ENCODE peak calls at places on chromosomes 12 and 14, in six cellular contexts. M, J, C, H, K and X are unnamed samples.
A peak's percentile ranks its signal among the peaks of the same experiment; 100 is the strongest.

GRCh38 chr12:53053223-53054111 is 3.6 kb downstream of the TNS2 start:
- DNase-seq in J (no peak), M (peak; percentile 94), C (peak; percentile 45), K (peak; percentile 77), H (no peak), X (no peak)

GRCh38 chr14:90722590-90722989 is 93.6 kb downstream of the TTC7B start:
- DNase-seq in M (no peak), C (no peak), K (no peak), J (no peak), H (no peak), X (no peak)

GRCh38 chr14:50602035-50602434 is 42.1 kb downstream of the ATL1 start:
- DNase-seq in M (no peak), J (no peak), H (no peak), C (no peak), K (no peak), X (no peak)

GRCh38 chr14:74290415-74290814 is 12.3 kb downstream of the ABCD4 start:
- DNase-seq in K (no peak), M (peak; percentile 64), C (peak; percentile 52), J (peak; percentile 22), H (no peak), X (no peak)

GRCh38 chr12:49720214-49720613 is 13.0 kb upstream of the FMNL3 start:
- DNase-seq in K (peak; percentile 52), M (no peak), H (no peak), J (no peak), C (no peak), X (no peak)

GRCh38 chr14:61355892-61356325 is 34.5 kb downstream of the PRKCH start:
- DNase-seq in C (no peak), H (no peak), J (peak; percentile 34), K (peak; percentile 1), M (peak; percentile 81), X (no peak)

GRCh38 chr12:27462151-27462694 is 15.7 kb downstream of the SMCO2 start:
- DNase-seq in C (no peak), M (no peak), K (no peak), H (no peak), J (no peak), X (no peak)

GRCh38 chr12:77120156-77120555 is 54.8 kb upstream of the E2F7 start:
- DNase-seq in J (no peak), K (no peak), M (no peak), C (no peak), H (no peak), X (peak; percentile 69)

GRCh38 chr14:20690848-20691640 is 2.5 kb downstream of the ANG start:
- DNase-seq in M (peak; percentile 80), C (peak; percentile 41), J (peak; percentile 71), H (peak; percentile 44), K (peak; percentile 84), X (peak; percentile 60)

GRCh38 chr12:116204169-116204568 is 73.3 kb downstream of the MED13L start:
- DNase-seq in K (no peak), M (no peak), J (no peak), H (no peak), C (no peak), X (no peak)

DNA sequence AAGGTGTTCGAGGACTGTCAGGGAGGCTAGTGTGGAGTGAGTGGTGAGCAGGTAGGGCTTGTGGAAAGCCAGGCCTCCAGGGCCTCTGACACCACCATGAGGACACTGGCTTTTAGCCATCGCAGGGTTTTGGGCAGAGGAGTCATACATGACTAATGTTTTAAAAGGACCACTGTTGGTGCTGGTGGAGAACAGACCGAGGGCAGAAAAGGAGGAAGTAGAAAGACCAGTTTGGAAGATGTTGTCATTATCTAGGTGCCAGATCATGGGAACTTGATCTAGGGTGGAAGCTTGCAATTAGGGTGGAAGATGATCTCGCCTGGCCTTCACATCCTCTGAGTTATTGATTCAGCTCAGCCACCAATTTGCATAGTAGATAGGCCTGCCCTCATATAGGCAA is 144.2 kb downstream of the C12orf75 start:
- DNase-seq in H (no peak), M (no peak), J (no peak), K (no peak), C (no peak), X (no peak)
- TF ChIP-seq REST in H (no peak), M (no peak), J (no peak), K (no peak), C (no peak), X (no peak)

GRCh38 chr12:110531741-110532333 is 29.7 kb downstream of the RAD9B start:
- DNase-seq in J (no peak), C (no peak), M (no peak), H (peak; percentile 96), K (no peak), X (no peak)

GRCh38 chr12:110533607-110534006 is 31.5 kb downstream of the RAD9B start:
- DNase-seq in K (peak; percentile 59), J (no peak), H (no peak), C (no peak), M (peak; percentile 17), X (no peak)

GRCh38 chr12:110532644-110533043 is 30.5 kb downstream of the RAD9B start:
- DNase-seq in H (no peak), K (no peak), M (no peak), C (no peak), J (no peak), X (no peak)

GRCh38 chr12:110528277-110528839 is 26.2 kb downstream of the RAD9B start:
- DNase-seq in M (no peak), J (no peak), H (no peak), C (no peak), K (no peak), X (no peak)

DNA sequence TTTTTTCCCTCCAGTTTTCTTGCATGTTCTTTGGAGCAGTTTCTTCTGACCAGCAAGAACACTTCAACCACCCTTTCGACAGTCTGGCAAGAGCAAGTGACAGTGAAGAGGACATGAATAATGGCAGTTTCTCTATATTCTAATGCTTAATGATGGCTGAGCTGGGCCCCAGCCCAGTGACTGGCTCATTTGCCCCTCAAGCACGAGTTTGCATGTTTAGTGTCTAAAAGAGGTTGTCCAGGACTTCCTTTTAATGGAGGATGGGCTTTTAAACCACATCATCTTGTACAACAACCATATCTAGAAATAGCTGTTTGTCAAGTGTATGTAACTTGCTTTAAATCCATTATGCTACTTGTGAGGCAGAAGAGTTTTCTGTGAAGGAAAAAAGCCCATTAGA is 28.4 kb downstream of the RAD9B start:
- DNase-seq in J (no peak), M (no peak), K (no peak), C (no peak), H (no peak), X (no peak)
- TF ChIP-seq REST in J (no peak), M (no peak), K (no peak), C (no peak), H (no peak), X (no peak)

GRCh38 chr12:119051474-119051873 is 70.1 kb downstream of the SRRM4 start:
- DNase-seq in M (no peak), C (no peak), K (no peak), J (no peak), H (no peak), X (no peak)

GRCh38 chr12:119047641-119048040 is 66.3 kb downstream of the SRRM4 start:
- DNase-seq in M (no peak), J (no peak), H (no peak), K (no peak), C (peak; percentile 15), X (no peak)

GRCh38 chr12:119055977-119056376 is 74.6 kb downstream of the SRRM4 start:
- DNase-seq in C (no peak), H (no peak), M (no peak), J (no peak), K (no peak), X (no peak)

GRCh38 chr12:119050663-119051062 is 69.3 kb downstream of the SRRM4 start:
- DNase-seq in C (no peak), M (no peak), J (no peak), K (no peak), H (no peak), X (no peak)

GRCh38 chr12:119052001-119052400 is 70.7 kb downstream of the SRRM4 start:
- DNase-seq in K (no peak), H (no peak), J (no peak), M (no peak), C (no peak), X (no peak)
- TF ChIP-seq REST in K (no peak), H (no peak), J (no peak), M (no peak), C (no peak), X (no peak)

GRCh38 chr12:52014567-52015392 is 8.0 kb downstream of the TAMALIN start:
- DNase-seq in J (no peak), K (no peak), M (peak; percentile 80), H (no peak), C (no peak), X (no peak)

GRCh38 chr12:52018448-52019122 is 11.8 kb downstream of the TAMALIN start:
- DNase-seq in K (no peak), H (no peak), M (no peak), C (no peak), J (no peak), X (no peak)

GRCh38 chr12:52019123-52019770 is 12.5 kb downstream of the TAMALIN start:
- DNase-seq in M (no peak), H (no peak), K (no peak), J (no peak), C (no peak), X (no peak)

GRCh38 chr12:52013626-52014310 is 7.0 kb downstream of the TAMALIN start:
- DNase-seq in H (no peak), M (peak; percentile 33), J (no peak), K (no peak), C (no peak), X (no peak)

DNA sequence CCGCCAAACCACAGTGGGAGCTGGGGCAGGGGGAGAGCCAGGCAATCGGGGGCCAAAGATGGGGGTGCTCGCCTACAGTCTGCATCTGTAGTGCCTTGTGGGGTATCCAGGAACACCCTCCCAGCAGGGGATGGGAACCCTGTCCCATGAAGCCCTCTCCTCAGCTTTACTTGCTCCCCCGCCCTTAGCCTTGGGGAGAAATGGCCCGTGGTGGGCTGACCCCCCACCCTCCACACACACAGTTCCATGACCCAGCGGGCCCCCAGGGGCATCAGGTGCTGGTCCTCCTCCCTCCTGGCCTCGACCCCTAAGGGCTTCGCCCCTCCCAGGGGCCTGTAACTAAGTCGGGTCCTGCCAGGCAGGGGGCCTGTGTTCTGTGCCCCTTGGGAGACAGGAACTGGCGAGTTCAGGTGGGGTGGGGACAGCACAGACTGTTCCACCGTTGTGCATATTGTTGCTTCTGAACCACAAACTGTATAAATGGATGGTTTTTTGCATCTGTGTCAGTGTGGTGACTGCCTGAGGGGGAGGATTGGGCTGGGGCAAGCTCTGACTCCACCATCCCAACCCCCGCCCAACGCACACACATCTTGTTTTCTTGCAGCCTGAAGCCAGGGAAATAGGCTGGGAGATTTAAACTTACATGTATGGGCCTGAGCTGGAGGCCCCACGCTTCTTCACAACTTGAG is 8.8 kb downstream of the TAMALIN start:
- DNase-seq in C (no peak), M (no peak), J (no peak), H (no peak), K (no peak), X (no peak)
- TF ChIP-seq REST in C (no peak), M (no peak), J (no peak), H (no peak), K (no peak), X (no peak)

GRCh38 chr12:104460041-104460757 is 3.5 kb downstream of the CHST11 start:
- DNase-seq in H (no peak), J (no peak), C (no peak), M (no peak), K (no peak), X (no peak)
- TF ChIP-seq REST in H (no peak), J (no peak), C (no peak), M (no peak), K (no peak), X (no peak)

GRCh38 chr12:12327802-12328201 is 22.2 kb downstream of the MANSC1 start:
- DNase-seq in C (peak; percentile 43), M (peak; percentile 88), K (peak; percentile 65), J (peak; percentile 55), H (peak; percentile 25), X (no peak)
- TF ChIP-seq REST in C (no peak), M (no peak), K (no peak), J (no peak), H (no peak), X (no peak)